ENCODE peak calls at places on chromosome 22, in five cellular contexts. B, M, T, J and C are unnamed samples.
A peak's percentile ranks its signal among the peaks of the same experiment; 100 is the strongest.

GRCh38 chr22:17199131-17199731 is 20.0 kb downstream of the ADA2 start:
- DNase-seq in B (no peak), M (no peak), J (peak; percentile 85), T (peak; percentile 89), C (no peak)

GRCh38 chr22:23754220-23754919 is at the start of gene VPREB3:
- DNase-seq in J (no peak), B (no peak), M (no peak), T (no peak), C (no peak)

GRCh38 chr22:50346415-50346945 is 3.4 kb downstream of the PPP6R2 start:
- DNase-seq in B (no peak), T (no peak), J (no peak), M (no peak), C (no peak)

GRCh38 chr22:27032121-27032761 is 374.9 kb downstream of the MIAT start:
- DNase-seq in J (peak; percentile 82), M (no peak), B (no peak), T (no peak), C (peak; percentile 35)

GRCh38 chr22:22446527-22446926 is 62.0 kb downstream of the ZNF280B start:
- DNase-seq in T (no peak), M (no peak), J (no peak), B (no peak), C (no peak)

GRCh38 chr22:39250838-39251237 is 6.1 kb upstream of the PDGFB start:
- DNase-seq in M (no peak), T (no peak), B (no peak), J (no peak), C (no peak)

GRCh38 chr22:21832291-21833290 is 34.9 kb downstream of the MAPK1 start:
- DNase-seq in B (peak; percentile 15), T (no peak), M (no peak), J (no peak), C (no peak)

GRCh38 chr22:26377170-26377825 is 51.8 kb upstream of the ASPHD2 start:
- DNase-seq in M (no peak), B (no peak), J (peak; percentile 47), T (no peak), C (no peak)

GRCh38 chr22:20159088-20159487 is 8.2 kb upstream of the CCDC188 start:
- DNase-seq in B (no peak), J (peak; percentile 88), M (no peak), T (no peak), C (peak; percentile 84)

GRCh38 chr22:50326225-50326958 is 420 bp downstream of the DENND6B start:
- DNase-seq in M (no peak), T (no peak), B (no peak), J (no peak), C (no peak)

GRCh38 chr22:33051960-33052839 is 6.0 kb downstream of the SYN3 start:
- DNase-seq in J (no peak), M (no peak), B (no peak), T (no peak), C (no peak)

GRCh38 chr22:45290410-45290936 is 5.7 kb downstream of the UPK3A start:
- DNase-seq in J (peak; percentile 63), B (no peak), M (peak; percentile 38), T (no peak), C (peak; percentile 92)

GRCh38 chr22:35719212-35719869 is 1.7 kb downstream of the APOL5 start:
- DNase-seq in T (no peak), J (no peak), B (no peak), M (no peak), C (no peak)
- TF ChIP-seq CTCF in T (no peak), J (peak; percentile 59), B (no peak), M (no peak), C (no peak)

DNA sequence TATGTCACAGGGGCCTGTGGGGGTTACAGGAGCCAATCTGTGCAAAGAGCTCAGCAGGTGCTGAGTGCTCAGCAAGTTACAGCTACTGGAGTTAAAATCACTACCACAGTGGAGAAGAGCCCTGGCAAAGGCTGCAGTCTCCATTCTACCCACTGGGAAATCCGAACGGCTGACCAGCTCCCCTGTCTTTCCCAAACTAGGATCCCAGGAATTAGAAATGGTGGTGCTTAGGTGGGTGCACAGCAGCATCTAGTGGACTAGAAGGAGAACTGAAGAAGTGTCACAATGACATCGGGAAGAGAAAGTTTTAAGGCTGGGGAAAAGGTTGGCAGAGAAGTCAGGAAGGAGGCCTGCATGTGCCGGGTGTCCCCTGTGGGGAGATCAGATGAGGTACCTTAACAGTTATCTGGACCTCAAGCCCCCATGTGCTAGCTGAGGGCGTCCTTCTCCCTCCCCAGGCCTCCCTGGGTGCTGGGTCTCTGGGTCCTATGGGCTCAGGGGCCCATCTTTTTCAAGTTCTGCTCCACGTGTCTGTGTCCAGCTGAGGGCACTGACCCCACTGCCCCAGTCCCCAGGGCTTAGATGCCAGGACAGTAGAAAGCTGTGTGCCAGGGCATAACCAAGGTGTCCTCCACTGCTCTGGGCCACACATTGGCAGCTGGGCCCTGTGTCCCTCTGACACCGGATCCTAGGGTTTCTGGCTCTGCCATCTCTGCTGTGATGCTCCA is 1.9 kb downstream of the PIWIL3 start:
- DNase-seq in B (peak; percentile 64), J (peak; percentile 79), T (peak; percentile 19), M (no peak), C (peak; percentile 67)
- TF ChIP-seq CTCF in B (peak; percentile 76), J (peak; percentile 82), T (peak; percentile 59), M (no peak), C (peak; percentile 68)

DNA sequence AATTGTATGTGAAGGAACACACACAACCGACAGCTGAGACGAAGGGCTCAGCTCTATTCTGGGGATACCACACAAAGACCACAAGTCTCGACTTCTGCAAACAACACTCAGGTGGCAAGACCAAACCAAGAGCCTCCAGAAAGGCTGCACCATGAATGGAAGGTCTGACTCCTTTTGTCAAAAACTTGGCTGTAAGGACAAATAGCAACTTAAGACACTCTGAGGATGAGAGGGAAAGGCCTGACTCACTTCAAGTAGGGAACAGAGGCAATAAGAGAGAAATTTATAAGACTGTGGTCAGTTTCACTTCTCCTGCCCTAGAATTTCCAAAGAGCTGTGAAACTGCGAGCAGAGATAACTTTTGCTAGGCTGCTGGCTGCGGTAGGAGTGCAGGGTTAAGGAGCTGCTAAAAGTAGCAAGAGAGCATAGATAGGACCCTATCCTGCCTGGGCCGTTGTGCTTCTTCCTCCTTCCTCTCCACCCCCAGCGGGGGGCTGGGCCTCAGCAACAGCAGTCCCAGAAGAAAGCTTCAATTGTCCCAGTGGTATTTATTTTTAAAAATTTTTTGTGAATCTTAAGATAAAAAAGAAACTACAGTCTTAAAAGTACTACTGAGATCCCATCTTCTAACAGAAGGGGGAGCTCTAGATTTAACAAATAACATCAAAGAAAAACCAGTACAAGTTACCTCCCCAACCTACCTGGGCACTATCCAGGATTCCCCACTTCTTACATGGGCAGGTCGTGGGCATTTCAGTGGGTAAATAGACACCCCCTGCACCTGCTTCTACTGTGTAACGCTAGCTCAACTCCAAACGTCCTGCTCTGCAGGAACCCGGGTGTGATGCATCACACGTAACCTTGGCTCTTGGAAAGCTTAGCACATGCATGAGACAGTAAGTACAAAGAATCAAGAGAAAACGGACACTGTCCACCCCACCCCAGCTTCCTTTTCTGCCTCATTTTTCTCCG is 66.4 kb downstream of the SGSM3 start:
- DNase-seq in J (no peak), M (no peak), B (peak; percentile 37), T (no peak), C (no peak)
- TF ChIP-seq CTCF in J (peak; percentile 80), M (no peak), B (peak; percentile 87), T (peak; percentile 42), C (peak; percentile 7)

GRCh38 chr22:44256085-44256484 is 56.7 kb downstream of the SHISAL1 start:
- DNase-seq in B (no peak), T (no peak), J (peak; percentile 25), M (no peak), C (no peak)

GRCh38 chr22:44254811-44255210 is 57.9 kb downstream of the SHISAL1 start:
- DNase-seq in M (peak; percentile 1), J (no peak), T (no peak), B (no peak), C (no peak)

GRCh38 chr22:44259366-44260215 is 53.2 kb downstream of the SHISAL1 start:
- DNase-seq in J (peak; percentile 19), B (no peak), M (no peak), T (no peak), C (peak; percentile 2)

GRCh38 chr22:44260216-44261035 is 52.3 kb downstream of the SHISAL1 start:
- DNase-seq in B (no peak), T (no peak), J (peak; percentile 10), M (no peak), C (peak; percentile 0)

DNA sequence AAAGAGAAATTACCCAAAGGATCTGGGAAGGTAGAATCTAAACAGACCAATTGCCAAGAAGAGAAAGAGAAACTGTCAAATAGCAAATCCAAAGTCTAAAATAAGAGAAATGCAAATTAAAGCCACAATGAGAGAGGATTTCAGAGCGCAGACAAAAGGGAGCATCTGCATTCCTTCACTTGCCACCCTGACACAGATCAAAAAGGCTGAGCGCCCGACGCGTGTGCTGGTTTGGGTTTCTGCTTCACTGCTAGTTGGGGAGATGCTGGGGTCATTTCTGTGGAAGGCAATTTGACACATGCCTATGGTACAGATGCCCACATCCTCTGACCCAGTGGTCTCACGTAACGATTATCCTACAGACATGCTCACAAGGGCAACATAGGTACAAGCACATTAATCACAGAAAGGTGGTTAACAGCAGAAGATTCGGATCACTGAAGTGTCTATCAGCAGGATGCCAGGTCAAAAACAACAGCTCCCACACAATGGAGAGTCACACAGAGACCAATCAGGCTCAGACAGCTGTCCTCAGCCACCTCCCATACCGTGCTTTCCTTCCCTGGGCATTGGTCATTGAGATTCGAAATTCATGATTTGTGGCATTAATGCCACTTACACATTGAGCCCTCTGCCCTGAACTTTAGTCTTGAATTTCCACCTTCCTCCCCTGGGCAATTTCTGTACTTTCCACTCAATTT is 55.7 kb downstream of the SHISAL1 start:
- DNase-seq in J (peak; percentile 26), B (no peak), T (no peak), M (peak; percentile 2), C (no peak)
- TF ChIP-seq CTCF in J (no peak), B (no peak), T (no peak), M (no peak), C (no peak)

GRCh38 chr22:46801826-46802607 is 39.6 kb downstream of the TBC1D22A start:
- DNase-seq in J (no peak), M (no peak), T (no peak), B (no peak), C (no peak)

GRCh38 chr22:46801331-46801811 is 38.9 kb downstream of the TBC1D22A start:
- DNase-seq in B (no peak), J (no peak), T (no peak), M (no peak), C (no peak)

GRCh38 chr22:46803936-46804335 is 41.5 kb downstream of the TBC1D22A start:
- DNase-seq in J (no peak), T (no peak), B (no peak), M (no peak), C (no peak)

GRCh38 chr22:46802608-46803027 is 40.2 kb downstream of the TBC1D22A start:
- DNase-seq in M (no peak), J (no peak), T (no peak), B (no peak), C (no peak)

DNA sequence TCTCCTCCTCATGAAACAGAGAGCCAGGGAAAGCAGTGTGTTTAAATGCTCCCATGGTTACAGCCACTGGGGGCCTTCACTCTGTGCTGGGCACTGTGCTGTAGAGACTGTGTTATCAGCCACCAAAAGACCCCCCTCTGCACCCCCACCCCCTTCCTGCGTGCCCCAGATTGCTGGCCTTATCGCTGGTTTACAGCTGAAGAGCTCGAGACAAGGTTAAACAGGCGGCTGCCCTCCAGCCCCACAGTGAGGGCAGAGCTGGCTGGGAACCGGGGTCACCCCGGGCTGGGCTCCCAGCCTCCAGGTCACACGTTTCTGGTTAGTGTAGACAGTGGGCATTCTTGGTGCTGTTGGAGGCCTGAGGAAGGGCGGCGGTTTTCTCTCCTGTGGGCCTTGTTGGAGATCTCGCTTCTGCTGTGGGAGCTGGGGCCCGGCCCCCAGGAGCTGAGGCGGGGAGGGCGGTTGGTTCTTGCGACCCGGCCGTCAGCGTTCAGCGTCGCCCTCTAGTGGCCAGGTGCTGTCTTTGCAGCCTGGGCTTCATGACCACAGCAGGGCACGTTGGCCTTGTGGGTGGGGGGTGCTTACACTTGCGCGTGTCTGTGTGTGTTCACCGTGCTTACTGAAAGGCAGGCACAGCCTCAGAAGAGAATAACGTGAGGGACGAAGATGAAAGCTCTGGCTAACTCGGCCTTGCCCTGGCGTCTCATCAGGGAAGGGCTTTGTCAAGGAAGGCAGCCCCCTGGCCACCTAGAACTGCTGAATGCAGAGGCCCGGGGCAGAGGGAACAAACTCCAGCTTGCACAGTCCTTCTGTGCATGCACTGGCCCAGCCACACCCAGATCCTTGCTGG is 40.8 kb downstream of the TBC1D22A start:
- DNase-seq in T (no peak), M (peak; percentile 72), B (no peak), J (peak; percentile 79), C (peak; percentile 66)
- TF ChIP-seq CTCF in T (peak; percentile 94), M (no peak), B (peak; percentile 95), J (peak; percentile 99), C (peak; percentile 98)